ENCODE peak calls at places on chromosomes 13 and 19, in five cellular contexts. S is T-helper 1 cell, N is T-helper 9 cell, Z is iPS-NIHi11, W is EH. E is an unnamed sample.

GRCh38 chr13:25401958-25402357 is 30.2 kb downstream of the ATP8A2 start:
- DNase-seq in Z (no peak), W (no peak), S (no peak), N (no peak), E (no peak)

GRCh38 chr13:77511552-77511951 is 24.0 kb upstream of the SCEL start:
- DNase-seq in Z (no peak), N (no peak), W (no peak), S (no peak), E (no peak)

GRCh38 chr19:8877854-8878705 is 45.9 kb downstream of the MBD3L1 start:
- DNase-seq in S (no peak), W (no peak), N (no peak), Z (peak), E (peak)

GRCh38 chr13:53921473-53921872 is 892.9 kb downstream of the OLFM4 start:
- DNase-seq in W (no peak), Z (no peak), S (no peak), N (no peak), E (no peak)

GRCh38 chr13:80399340-80400163 is 58.6 kb upstream of the SPRY2 start:
- DNase-seq in N (no peak), S (no peak), Z (no peak), W (no peak), E (peak)

GRCh38 chr13:113399755-113400149 is 35.8 kb upstream of the GRTP1 start:
- DNase-seq in W (no peak), N (no peak), S (no peak), Z (no peak), E (no peak)

GRCh38 chr19:30741539-30741938 is 369.4 kb downstream of the ZNF536 start:
- DNase-seq in N (no peak), S (no peak), Z (no peak), W (no peak), E (no peak)

GRCh38 chr13:20499986-20500385 is 25.7 kb downstream of the CRYL1 start:
- DNase-seq in S (no peak), N (no peak), W (peak), Z (no peak), E (no peak)

GRCh38 chr13:30780338-30780981 is 45.1 kb downstream of the ALOX5AP start:
- DNase-seq in S (no peak), W (no peak), N (no peak), Z (no peak), E (no peak)

GRCh38 chr13:34867590-34867989 is 74.5 kb upstream of the NBEA start:
- DNase-seq in Z (no peak), W (peak), N (no peak), S (no peak), E (no peak)

GRCh38 chr13:48078251-48078656 is 16.6 kb downstream of the MED4 start:
- DNase-seq in S (no peak), Z (peak), N (no peak), W (peak), E (no peak)